ENCODE peak calls at places on chromosomes 11 and 22, in ten cellular contexts. One of them, this sample, is unnamed.

GRCh38 chr11:132501356-132501755 is 1030.9 kb downstream of the OPCML start:
- DNase-seq in Calu3: no peak
- DNase-seq in substantia nigra: no peak
- DNase-seq in A172: no peak
- DNase-seq in caudate nucleus: no peak
- DNase-seq in esophagus squamous epithelium: no peak
- DNase-seq in AG20443: no peak
- DNase-seq in sciatic nerve: no peak
- DNase-seq in RWPE1: no peak
- DNase-seq in EL: no peak
- DNase-seq in this sample: no peak

GRCh38 chr22:49585695-49586243 is 241.9 kb downstream of the BRD1 start:
- DNase-seq in Calu3: no peak
- DNase-seq in substantia nigra: no peak
- DNase-seq in A172: no peak
- DNase-seq in caudate nucleus: no peak
- DNase-seq in esophagus squamous epithelium: no peak
- DNase-seq in AG20443: no peak
- DNase-seq in sciatic nerve: peak
- DNase-seq in RWPE1: no peak
- DNase-seq in EL: no peak
- DNase-seq in this sample: no peak

GRCh38 chr11:100930185-100930778 is 199.3 kb downstream of the PGR start:
- DNase-seq in Calu3: peak
- DNase-seq in substantia nigra: no peak
- DNase-seq in A172: peak
- DNase-seq in caudate nucleus: no peak
- DNase-seq in esophagus squamous epithelium: no peak
- DNase-seq in AG20443: peak
- DNase-seq in sciatic nerve: no peak
- DNase-seq in RWPE1: peak
- DNase-seq in EL: peak
- DNase-seq in this sample: no peak

GRCh38 chr11:128643661-128644060 is 50.2 kb upstream of the FLI1 start:
- DNase-seq in Calu3: no peak
- DNase-seq in substantia nigra: no peak
- DNase-seq in A172: no peak
- DNase-seq in caudate nucleus: no peak
- DNase-seq in esophagus squamous epithelium: no peak
- DNase-seq in AG20443: no peak
- DNase-seq in sciatic nerve: no peak
- DNase-seq in RWPE1: no peak
- DNase-seq in EL: no peak
- DNase-seq in this sample: no peak

GRCh38 chr11:12045914-12046635 is 37.6 kb upstream of the DKK3 start:
- DNase-seq in Calu3: no peak
- DNase-seq in substantia nigra: no peak
- DNase-seq in A172: no peak
- DNase-seq in caudate nucleus: no peak
- DNase-seq in esophagus squamous epithelium: no peak
- DNase-seq in AG20443: no peak
- DNase-seq in sciatic nerve: no peak
- DNase-seq in RWPE1: no peak
- DNase-seq in EL: no peak
- DNase-seq in this sample: no peak

GRCh38 chr11:15208570-15209222 is 94.0 kb downstream of the INSC start:
- DNase-seq in Calu3: peak
- DNase-seq in substantia nigra: peak
- DNase-seq in A172: peak
- DNase-seq in caudate nucleus: peak
- DNase-seq in esophagus squamous epithelium: peak
- DNase-seq in AG20443: peak
- DNase-seq in sciatic nerve: peak
- DNase-seq in RWPE1: peak
- DNase-seq in EL: peak
- DNase-seq in this sample: peak

GRCh38 chr22:31291716-31292644 is at the start of gene PIK3IP1:
- DNase-seq in Calu3: peak
- DNase-seq in substantia nigra: peak
- DNase-seq in A172: peak
- DNase-seq in caudate nucleus: peak
- DNase-seq in esophagus squamous epithelium: peak
- DNase-seq in AG20443: peak
- DNase-seq in sciatic nerve: peak
- DNase-seq in RWPE1: peak
- DNase-seq in EL: peak
- DNase-seq in this sample: peak

GRCh38 chr11:115170133-115170815 is 333.9 kb downstream of the CADM1 start:
- DNase-seq in Calu3: peak
- DNase-seq in substantia nigra: no peak
- DNase-seq in A172: no peak
- DNase-seq in caudate nucleus: no peak
- DNase-seq in esophagus squamous epithelium: no peak
- DNase-seq in AG20443: peak
- DNase-seq in sciatic nerve: no peak
- DNase-seq in RWPE1: peak
- DNase-seq in EL: peak
- DNase-seq in this sample: no peak

GRCh38 chr11:22802861-22803260 is 26.7 kb downstream of the SVIP start:
- DNase-seq in Calu3: no peak
- DNase-seq in substantia nigra: no peak
- DNase-seq in A172: no peak
- DNase-seq in caudate nucleus: no peak
- DNase-seq in esophagus squamous epithelium: no peak
- DNase-seq in AG20443: no peak
- DNase-seq in sciatic nerve: no peak
- DNase-seq in RWPE1: no peak
- DNase-seq in EL: no peak
- DNase-seq in this sample: no peak

GRCh38 chr11:72856551-72857342 is 42.5 kb downstream of the ATG16L2 start:
- DNase-seq in Calu3: no peak
- DNase-seq in substantia nigra: no peak
- DNase-seq in A172: no peak
- DNase-seq in caudate nucleus: no peak
- DNase-seq in esophagus squamous epithelium: no peak
- DNase-seq in AG20443: no peak
- DNase-seq in sciatic nerve: no peak
- DNase-seq in RWPE1: no peak
- DNase-seq in EL: no peak
- DNase-seq in this sample: no peak

GRCh38 chr22:23240639-23241389 is 60.5 kb downstream of the BCR start:
- DNase-seq in Calu3: peak
- DNase-seq in substantia nigra: no peak
- DNase-seq in A172: no peak
- DNase-seq in caudate nucleus: no peak
- DNase-seq in esophagus squamous epithelium: no peak
- DNase-seq in AG20443: no peak
- DNase-seq in sciatic nerve: no peak
- DNase-seq in RWPE1: no peak
- DNase-seq in EL: no peak
- DNase-seq in this sample: no peak

GRCh38 chr22:33975841-33976240 is 55.6 kb upstream of the LARGE1 start:
- DNase-seq in Calu3: no peak
- DNase-seq in substantia nigra: no peak
- DNase-seq in A172: no peak
- DNase-seq in caudate nucleus: no peak
- DNase-seq in esophagus squamous epithelium: no peak
- DNase-seq in AG20443: no peak
- DNase-seq in sciatic nerve: no peak
- DNase-seq in RWPE1: no peak
- DNase-seq in EL: no peak
- DNase-seq in this sample: no peak

GRCh38 chr22:49450521-49450920 is 377.2 kb downstream of the BRD1 start:
- DNase-seq in Calu3: no peak
- DNase-seq in substantia nigra: no peak
- DNase-seq in A172: no peak
- DNase-seq in caudate nucleus: no peak
- DNase-seq in esophagus squamous epithelium: no peak
- DNase-seq in AG20443: no peak
- DNase-seq in sciatic nerve: no peak
- DNase-seq in RWPE1: no peak
- DNase-seq in EL: no peak
- DNase-seq in this sample: no peak

GRCh38 chr11:105588001-105588400 is 21.9 kb upstream of the GRIA4 start:
- DNase-seq in Calu3: no peak
- DNase-seq in substantia nigra: no peak
- DNase-seq in A172: peak
- DNase-seq in caudate nucleus: no peak
- DNase-seq in esophagus squamous epithelium: no peak
- DNase-seq in AG20443: peak
- DNase-seq in sciatic nerve: no peak
- DNase-seq in RWPE1: no peak
- DNase-seq in EL: peak
- DNase-seq in this sample: no peak

This sample was measured in GDM1.